ENCODE peak calls at places on chromosomes 12 and 14, in five cellular contexts. One of them, this sample, is unnamed.

GRCh38 chr12:114735011-114735410 is 51.0 kb upstream of the TBX3 start:
- DNase-seq in stimulated activated CD4-positive, alpha-beta T cell treated with anti-CD3 and anti-CD28 coated beads, Interleukin-1b, Interleukin-23, amount 100 ng/mL, for 1 hour: no peak
- DNase-seq in T-helper 1 cell: no peak
- DNase-seq in fibroblast of mammary gland: no peak
- DNase-seq in lower lobe of right lung: no peak
- DNase-seq in this sample: no peak

GRCh38 chr12:57591567-57592325 is 754 bp downstream of the PIP4K2C start:
- DNase-seq in stimulated activated CD4-positive, alpha-beta T cell treated with anti-CD3 and anti-CD28 coated beads, Interleukin-1b, Interleukin-23, amount 100 ng/mL, for 1 hour: no peak
- DNase-seq in T-helper 1 cell: no peak
- DNase-seq in fibroblast of mammary gland: no peak
- DNase-seq in lower lobe of right lung: no peak
- DNase-seq in this sample: no peak

GRCh38 chr12:122870867-122871664 is 24.9 kb downstream of the VPS37B start:
- DNase-seq in stimulated activated CD4-positive, alpha-beta T cell treated with anti-CD3 and anti-CD28 coated beads, Interleukin-1b, Interleukin-23, amount 100 ng/mL, for 1 hour: no peak
- DNase-seq in T-helper 1 cell: no peak
- DNase-seq in fibroblast of mammary gland: peak
- DNase-seq in lower lobe of right lung: peak
- DNase-seq in this sample: no peak

GRCh38 chr12:131369094-131369845 is 341.6 kb upstream of the SFSWAP start:
- DNase-seq in stimulated activated CD4-positive, alpha-beta T cell treated with anti-CD3 and anti-CD28 coated beads, Interleukin-1b, Interleukin-23, amount 100 ng/mL, for 1 hour: no peak
- DNase-seq in T-helper 1 cell: no peak
- DNase-seq in fibroblast of mammary gland: no peak
- DNase-seq in lower lobe of right lung: no peak
- DNase-seq in this sample: no peak

GRCh38 chr14:74712499-74713394 is at the start of the genes AREL1 and FCF1:
- DNase-seq in stimulated activated CD4-positive, alpha-beta T cell treated with anti-CD3 and anti-CD28 coated beads, Interleukin-1b, Interleukin-23, amount 100 ng/mL, for 1 hour: peak
- DNase-seq in T-helper 1 cell: peak
- DNase-seq in fibroblast of mammary gland: peak
- DNase-seq in lower lobe of right lung: peak
- DNase-seq in this sample: peak

GRCh38 chr14:20934148-20934762 is 21.0 kb upstream of the RNASE2 start:
- DNase-seq in stimulated activated CD4-positive, alpha-beta T cell treated with anti-CD3 and anti-CD28 coated beads, Interleukin-1b, Interleukin-23, amount 100 ng/mL, for 1 hour: no peak
- DNase-seq in T-helper 1 cell: no peak
- DNase-seq in fibroblast of mammary gland: peak
- DNase-seq in lower lobe of right lung: peak
- DNase-seq in this sample: no peak

GRCh38 chr12:26135010-26135420 is 10.2 kb upstream of the BHLHE41 start:
- DNase-seq in stimulated activated CD4-positive, alpha-beta T cell treated with anti-CD3 and anti-CD28 coated beads, Interleukin-1b, Interleukin-23, amount 100 ng/mL, for 1 hour: no peak
- DNase-seq in T-helper 1 cell: no peak
- DNase-seq in fibroblast of mammary gland: peak
- DNase-seq in lower lobe of right lung: peak
- DNase-seq in this sample: no peak

GRCh38 chr14:77620222-77620865 is 3.9 kb upstream of the SPTLC2 start:
- DNase-seq in stimulated activated CD4-positive, alpha-beta T cell treated with anti-CD3 and anti-CD28 coated beads, Interleukin-1b, Interleukin-23, amount 100 ng/mL, for 1 hour: no peak
- DNase-seq in T-helper 1 cell: no peak
- DNase-seq in fibroblast of mammary gland: no peak
- DNase-seq in lower lobe of right lung: no peak
- DNase-seq in this sample: no peak

GRCh38 chr12:120140603-120141002 is 24.1 kb upstream of the RAB35 start:
- DNase-seq in stimulated activated CD4-positive, alpha-beta T cell treated with anti-CD3 and anti-CD28 coated beads, Interleukin-1b, Interleukin-23, amount 100 ng/mL, for 1 hour: no peak
- DNase-seq in T-helper 1 cell: no peak
- DNase-seq in fibroblast of mammary gland: no peak
- DNase-seq in lower lobe of right lung: no peak
- DNase-seq in this sample: no peak

GRCh38 chr14:59919582-59920377 is at the start of gene LRRC9:
- DNase-seq in stimulated activated CD4-positive, alpha-beta T cell treated with anti-CD3 and anti-CD28 coated beads, Interleukin-1b, Interleukin-23, amount 100 ng/mL, for 1 hour: no peak
- DNase-seq in T-helper 1 cell: no peak
- DNase-seq in fibroblast of mammary gland: no peak
- DNase-seq in lower lobe of right lung: peak
- DNase-seq in this sample: peak

GRCh38 chr12:101299931-101300330 is 20.0 kb downstream of the UTP20 start:
- DNase-seq in stimulated activated CD4-positive, alpha-beta T cell treated with anti-CD3 and anti-CD28 coated beads, Interleukin-1b, Interleukin-23, amount 100 ng/mL, for 1 hour: no peak
- DNase-seq in T-helper 1 cell: no peak
- DNase-seq in fibroblast of mammary gland: peak
- DNase-seq in lower lobe of right lung: no peak
- DNase-seq in this sample: no peak

GRCh38 chr12:107356266-107356936 is 263.1 kb upstream of the CRY1 start:
- DNase-seq in stimulated activated CD4-positive, alpha-beta T cell treated with anti-CD3 and anti-CD28 coated beads, Interleukin-1b, Interleukin-23, amount 100 ng/mL, for 1 hour: no peak
- DNase-seq in T-helper 1 cell: no peak
- DNase-seq in fibroblast of mammary gland: peak
- DNase-seq in lower lobe of right lung: no peak
- DNase-seq in this sample: no peak

GRCh38 chr14:92280554-92281262 is 42.3 kb upstream of the SLC24A4 start:
- DNase-seq in stimulated activated CD4-positive, alpha-beta T cell treated with anti-CD3 and anti-CD28 coated beads, Interleukin-1b, Interleukin-23, amount 100 ng/mL, for 1 hour: no peak
- DNase-seq in T-helper 1 cell: no peak
- DNase-seq in fibroblast of mammary gland: no peak
- DNase-seq in lower lobe of right lung: no peak
- DNase-seq in this sample: no peak

GRCh38 chr14:88481794-88482193 is 73.0 kb downstream of the PTPN21 start:
- DNase-seq in stimulated activated CD4-positive, alpha-beta T cell treated with anti-CD3 and anti-CD28 coated beads, Interleukin-1b, Interleukin-23, amount 100 ng/mL, for 1 hour: no peak
- DNase-seq in T-helper 1 cell: no peak
- DNase-seq in fibroblast of mammary gland: no peak
- DNase-seq in lower lobe of right lung: peak
- DNase-seq in this sample: no peak

GRCh38 chr12:93090768-93091172 is 161.7 kb upstream of the EEA1 start:
- DNase-seq in stimulated activated CD4-positive, alpha-beta T cell treated with anti-CD3 and anti-CD28 coated beads, Interleukin-1b, Interleukin-23, amount 100 ng/mL, for 1 hour: no peak
- DNase-seq in T-helper 1 cell: no peak
- DNase-seq in fibroblast of mammary gland: peak
- DNase-seq in lower lobe of right lung: no peak
- DNase-seq in this sample: no peak

GRCh38 chr12:88393017-88393767 is 187.1 kb downstream of the KITLG start:
- DNase-seq in stimulated activated CD4-positive, alpha-beta T cell treated with anti-CD3 and anti-CD28 coated beads, Interleukin-1b, Interleukin-23, amount 100 ng/mL, for 1 hour: no peak
- DNase-seq in T-helper 1 cell: no peak
- DNase-seq in fibroblast of mammary gland: peak
- DNase-seq in lower lobe of right lung: no peak
- DNase-seq in this sample: no peak

GRCh38 chr12:76407710-76408109 is 59.5 kb upstream of the BBS10 start:
- DNase-seq in stimulated activated CD4-positive, alpha-beta T cell treated with anti-CD3 and anti-CD28 coated beads, Interleukin-1b, Interleukin-23, amount 100 ng/mL, for 1 hour: no peak
- DNase-seq in T-helper 1 cell: no peak
- DNase-seq in fibroblast of mammary gland: no peak
- DNase-seq in lower lobe of right lung: no peak
- DNase-seq in this sample: no peak

GRCh38 chr12:4169522-4169921 is 104.0 kb upstream of the CCND2 start:
- DNase-seq in stimulated activated CD4-positive, alpha-beta T cell treated with anti-CD3 and anti-CD28 coated beads, Interleukin-1b, Interleukin-23, amount 100 ng/mL, for 1 hour: no peak
- DNase-seq in T-helper 1 cell: no peak
- DNase-seq in fibroblast of mammary gland: no peak
- DNase-seq in lower lobe of right lung: no peak
- DNase-seq in this sample: no peak

GRCh38 chr12:124557518-124558223 is 9.7 kb downstream of the NCOR2 start:
- DNase-seq in stimulated activated CD4-positive, alpha-beta T cell treated with anti-CD3 and anti-CD28 coated beads, Interleukin-1b, Interleukin-23, amount 100 ng/mL, for 1 hour: no peak
- DNase-seq in T-helper 1 cell: no peak
- DNase-seq in fibroblast of mammary gland: no peak
- DNase-seq in lower lobe of right lung: no peak
- DNase-seq in this sample: no peak